ENCODE peak calls at places on chromosomes 5 and 9, in nine cellular contexts. U is right atrium auricular region, L is PC-3, F is MM.1S, S is esophagus squamous epithelium, C is IMR-90, P is fibroblast of lung, O is tibial nerve, H is SK-N-SH. I is an unnamed sample.

GRCh38 chr9:107862329-107862728 is 372.8 kb upstream of the KLF4 start:
- DNase-seq in U (no peak), C (no peak), S (no peak), P (no peak), H (no peak), F (no peak), O (no peak), L (no peak), I (no peak)

GRCh38 chr5:33997331-33997983 is 10.4 kb downstream of the AMACR start:
- DNase-seq in F (peak; percentile 56), U (peak; percentile 80), H (peak; percentile 58), O (peak; percentile 78), C (peak; percentile 88), L (peak; percentile 88), S (no peak), P (peak; percentile 91), I (peak; percentile 61)

GRCh38 chr5:176916337-176916736 is 17.2 kb upstream of the HK3 start:
- DNase-seq in C (no peak), H (no peak), S (no peak), O (no peak), P (no peak), F (no peak), L (no peak), U (no peak), I (no peak)

GRCh38 chr9:80931163-80931562 is 758.2 kb downstream of the TLE1 start:
- DNase-seq in S (no peak), U (no peak), P (no peak), O (no peak), C (no peak), L (no peak), H (peak; percentile 13), F (no peak), I (no peak)

GRCh38 chr9:105608685-105609598 is 51.0 kb downstream of the FKTN start:
- DNase-seq in S (no peak), C (peak; percentile 59), L (peak; percentile 55), P (peak; percentile 71), U (no peak), H (peak; percentile 49), F (peak; percentile 71), O (no peak), I (no peak)

GRCh38 chr9:119963798-119964372 is 594.6 kb upstream of the BRINP1 start:
- DNase-seq in L (peak; percentile 40), P (peak; percentile 65), C (peak; percentile 89), H (peak; percentile 30), F (no peak), U (no peak), O (no peak), S (no peak), I (peak; percentile 86)

GRCh38 chr5:34483442-34484033 is 172.6 kb upstream of the RAI14 start:
- DNase-seq in F (no peak), C (no peak), P (no peak), H (no peak), S (no peak), O (no peak), L (no peak), U (no peak), I (no peak)

GRCh38 chr9:113359385-113359784 is 10.0 kb downstream of the BSPRY start:
- DNase-seq in C (no peak), O (no peak), P (no peak), L (no peak), S (no peak), H (no peak), U (no peak), F (no peak), I (no peak)

GRCh38 chr9:31210982-31211570 is 1173.4 kb upstream of the ACO1 start:
- DNase-seq in H (no peak), P (peak; percentile 9), S (no peak), U (no peak), L (no peak), F (no peak), O (no peak), C (no peak), I (no peak)

GRCh38 chr5:64505769-64506566 is at the start of gene RGS7BP:
- DNase-seq in F (no peak), P (peak; percentile 37), L (peak; percentile 52), H (peak; percentile 38), C (peak; percentile 7), S (no peak), O (no peak), U (no peak), I (peak; percentile 29)

GRCh38 chr9:133353548-133353947 is 2.7 kb downstream of the SURF1 start:
- DNase-seq in O (no peak), F (no peak), U (no peak), H (no peak), L (no peak), C (no peak), S (no peak), P (no peak), I (no peak)

GRCh38 chr9:23005061-23005690 is 558.6 kb downstream of the DMRTA1 start:
- DNase-seq in L (no peak), H (no peak), S (no peak), F (no peak), P (no peak), C (no peak), O (no peak), U (no peak), I (no peak)
- H3K9me3 ChIP-seq in L (no peaks in the 10 kb centered on the region), H (no peaks in the 10 kb centered on the region), S (no peaks in the 10 kb centered on the region), F (no peaks in the 10 kb centered on the region), P (no peaks in the 10 kb centered on the region), C (no peaks in the 10 kb centered on the region), O (no peaks in the 10 kb centered on the region), U (no peaks in the 10 kb centered on the region), I (no peaks in the 10 kb centered on the region)

GRCh38 chr9:130366888-130367550 is 77.7 kb upstream of the ASS1 start:
- DNase-seq in C (no peak), L (no peak), P (no peak), F (no peak), O (no peak), S (no peak), U (no peak), H (no peak), I (no peak)

GRCh38 chr9:130372057-130372456 is 72.7 kb upstream of the ASS1 start:
- DNase-seq in O (no peak), U (no peak), C (no peak), F (no peak), H (no peak), P (no peak), S (no peak), L (peak; percentile 26), I (peak; percentile 24)

GRCh38 chr9:130368631-130369103 is 76.1 kb upstream of the ASS1 start:
- DNase-seq in U (no peak), F (no peak), P (no peak), H (no peak), S (no peak), O (no peak), L (no peak), C (no peak), I (no peak)

GRCh38 chr9:130371196-130371966 is 73.4 kb upstream of the ASS1 start:
- DNase-seq in P (no peak), C (peak; percentile 1), F (no peak), S (no peak), U (no peak), H (no peak), O (no peak), L (no peak), I (no peak)

DNA sequence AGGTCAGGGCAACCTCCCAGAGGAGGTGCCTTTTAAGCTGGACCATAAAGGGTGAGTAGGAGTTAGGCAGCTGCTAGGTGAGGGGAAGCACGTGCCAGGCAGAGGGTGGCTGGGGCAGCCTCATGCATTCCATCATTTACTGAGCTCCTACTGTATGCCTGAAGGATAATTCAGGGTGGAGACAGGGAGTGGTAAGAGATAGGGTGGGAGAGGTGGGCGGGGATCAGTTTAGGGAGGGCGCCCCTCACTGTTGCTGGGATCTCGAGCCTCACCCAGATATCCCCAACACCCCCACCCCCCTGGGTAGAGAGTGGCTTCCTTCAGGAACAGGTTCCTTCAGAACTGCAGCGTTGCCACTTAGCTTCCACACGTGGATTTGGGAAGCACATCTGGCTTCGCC is 74.5 kb upstream of the ASS1 start:
- DNase-seq in O (no peak), H (no peak), L (no peak), S (no peak), F (no peak), U (no peak), C (no peak), P (no peak), I (no peak)
- H3K9me3 ChIP-seq in O (no peaks in the 10 kb centered on the region), H (no peaks in the 10 kb centered on the region), L (no peaks in the 10 kb centered on the region), S (no peaks in the 10 kb centered on the region), F (no peaks in the 10 kb centered on the region), U (no peaks in the 10 kb centered on the region), C (no peaks in the 10 kb centered on the region), P (no peaks in the 10 kb centered on the region), I (no peaks in the 10 kb centered on the region)

GRCh38 chr5:66001952-66002351 is 75.6 kb downstream of the ERBIN start:
- DNase-seq in L (no peak), S (no peak), P (no peak), C (no peak), U (no peak), F (no peak), H (no peak), O (no peak), I (no peak)
- H3K9me3 ChIP-seq in L (no peaks in the 10 kb centered on the region), S (no peaks in the 10 kb centered on the region), P (no peaks in the 10 kb centered on the region), C (no peaks in the 10 kb centered on the region), U (no peaks in the 10 kb centered on the region), F (no peaks in the 10 kb centered on the region), H (no peaks in the 10 kb centered on the region), O (no peaks in the 10 kb centered on the region), I (no peaks in the 10 kb centered on the region)

GRCh38 chr9:72207278-72207677 is 58.0 kb downstream of the GDA start:
- DNase-seq in L (no peak), O (no peak), F (no peak), P (no peak), C (no peak), S (no peak), H (no peak), U (no peak), I (no peak)

GRCh38 chr9:72210522-72210921 is 61.3 kb downstream of the GDA start:
- DNase-seq in O (no peak), F (peak; percentile 38), U (no peak), S (no peak), C (no peak), L (peak; percentile 41), H (no peak), P (no peak), I (no peak)

GRCh38 chr9:72204062-72204461 is 54.8 kb downstream of the GDA start:
- DNase-seq in U (no peak), O (no peak), P (no peak), F (no peak), H (no peak), L (no peak), S (no peak), C (no peak), I (no peak)

GRCh38 chr9:72203205-72203803 is 54.1 kb downstream of the GDA start:
- DNase-seq in L (peak; percentile 56), S (no peak), F (peak; percentile 54), P (peak; percentile 20), H (peak; percentile 31), C (peak; percentile 22), O (no peak), U (no peak), I (no peak)

DNA sequence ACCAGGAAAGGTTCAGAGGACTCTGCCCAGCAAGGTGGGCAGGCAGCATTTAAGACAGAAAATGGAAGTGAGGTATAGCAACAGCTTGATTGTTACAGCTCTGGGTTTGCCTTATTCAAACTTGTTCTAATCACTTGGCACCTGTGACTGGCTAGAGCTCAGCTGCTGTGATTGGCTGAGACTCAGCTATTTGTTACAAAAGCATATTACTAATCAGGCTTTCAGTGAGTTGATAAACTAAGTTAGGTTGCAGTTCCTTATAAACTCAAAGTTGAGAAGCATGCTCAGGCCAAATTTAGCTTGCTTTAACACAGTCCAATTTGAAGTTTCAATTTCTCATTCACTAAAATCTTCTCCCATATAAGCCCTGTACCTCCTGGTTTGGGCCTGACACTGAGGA is 56.3 kb downstream of the GDA start:
- DNase-seq in O (no peak), P (no peak), L (no peak), C (no peak), S (no peak), F (peak; percentile 58), H (no peak), U (no peak), I (no peak)
- H3K9me3 ChIP-seq in O (no peaks in the 10 kb centered on the region), P (no peaks in the 10 kb centered on the region), L (no peaks in the 10 kb centered on the region), C (no peaks in the 10 kb centered on the region), S (no peaks in the 10 kb centered on the region), F (no peaks in the 10 kb centered on the region), H (no peaks in the 10 kb centered on the region), U (no peaks in the 10 kb centered on the region), I (no peaks in the 10 kb centered on the region)

I was measured in MG63.